ENCODE peak calls at places on chromosomes 5 and 9, in six cellular contexts. K, F, R, D, H and L are unnamed samples. For H3K9me3, the result is how much of the 10 kb centered on the place peaks cover.

GRCh38 chr9:136626740-136627642 is 35.7 kb upstream of the EGFL7 start:
- DNase-seq in F (peak), D (no peak), H (no peak), R (no peak), K (no peak), L (no peak)

GRCh38 chr5:139848508-139849100 is 53.0 kb downstream of the PSD2 start:
- DNase-seq in D (peak), R (peak), F (peak), K (no peak), H (no peak), L (no peak)

GRCh38 chr5:34503379-34504346 is 152.5 kb upstream of the RAI14 start:
- DNase-seq in H (no peak), F (no peak), D (no peak), K (no peak), R (no peak), L (no peak)

GRCh38 chr9:88531920-88532319 is 3.1 kb upstream of the NXNL2 start:
- DNase-seq in R (peak), H (no peak), D (no peak), K (no peak), F (no peak), L (peak)

GRCh38 chr9:127583605-127584053 is 28.4 kb upstream of the STXBP1 start:
- DNase-seq in D (peak), R (no peak), H (peak), F (no peak), K (peak), L (no peak)

GRCh38 chr9:127179633-127180401 is 57.4 kb upstream of the ANGPTL2 start:
- DNase-seq in H (no peak), R (peak), D (no peak), K (no peak), F (no peak), L (no peak)

GRCh38 chr9:130236436-130236985 is 29.0 kb upstream of the HMCN2 start:
- DNase-seq in K (no peak), D (no peak), R (no peak), F (no peak), H (peak), L (no peak)

GRCh38 chr5:134525687-134526482 is 415 bp downstream of the JADE2 start:
- DNase-seq in K (peak), H (peak), D (peak), R (peak), F (peak), L (peak)

GRCh38 chr9:22244141-22245011 is 202.2 kb upstream of the DMRTA1 start:
- DNase-seq in F (no peak), H (peak), D (peak), K (peak), R (peak), L (no peak)

GRCh38 chr5:138611295-138612220 is 36.4 kb upstream of the HSPA9 start:
- DNase-seq in R (peak), K (no peak), D (peak), H (peak), F (peak), L (no peak)

GRCh38 chr9:114775981-114776380 is 29.9 kb downstream of the TNFSF15 start:
- DNase-seq in F (no peak), D (no peak), K (no peak), H (no peak), R (no peak), L (no peak)

GRCh38 chr5:37739817-37740261 is 100.0 kb downstream of the GDNF start:
- DNase-seq in F (no peak), K (peak), D (no peak), R (no peak), H (peak), L (no peak)

GRCh38 chr9:131712151-131712716 is 27.6 kb downstream of the RAPGEF1 start:
- DNase-seq in F (no peak), D (no peak), H (no peak), R (no peak), K (no peak), L (no peak)

GRCh38 chr5:107853031-107853430 is 182.3 kb upstream of the EFNA5 start:
- DNase-seq in F (no peak), K (no peak), R (no peak), D (peak), H (no peak), L (no peak)

GRCh38 chr9:68852941-68853340 is 147.9 kb downstream of the PIP5K1B start:
- DNase-seq in D (no peak), R (no peak), H (no peak), F (no peak), K (no peak), L (no peak)

GRCh38 chr9:131618785-131619184 is 73.5 kb downstream of the PRRT1B start:
- DNase-seq in H (no peak), D (no peak), F (no peak), K (no peak), R (no peak), L (no peak)

GRCh38 chr5:118794281-118794680 is 194.1 kb downstream of the DTWD2 start:
- DNase-seq in H (no peak), K (no peak), R (no peak), D (peak), F (no peak), L (no peak)

GRCh38 chr9:134204041-134204440 is 39.7 kb upstream of the RNU6ATAC start:
- DNase-seq in D (no peak), R (no peak), H (no peak), F (no peak), K (no peak), L (no peak)

GRCh38 chr5:172886974-172887491 is 53.0 kb downstream of the ERGIC1 start:
- DNase-seq in R (no peak), D (peak), H (peak), K (peak), F (no peak), L (no peak)

GRCh38 chr5:9013147-9013546 is 532.7 kb downstream of the SEMA5A start:
- DNase-seq in R (no peak), K (no peak), H (no peak), D (no peak), F (no peak), L (no peak)

GRCh38 chr9:113955076-113955752 is 79.1 kb downstream of the ZNF618 start:
- DNase-seq in R (no peak), F (no peak), H (peak), K (peak), D (no peak), L (no peak)

GRCh38 chr9:136728548-136729123 is 14.1 kb downstream of the LCN10 start:
- DNase-seq in D (peak), F (peak), K (peak), H (peak), R (peak), L (no peak)

GRCh38 chr5:149337746-149338145 is 7.6 kb upstream of the GRPEL2 start:
- DNase-seq in F (no peak), H (no peak), K (no peak), R (no peak), D (no peak), L (no peak)

GRCh38 chr5:179080724-179081123 is 20.6 kb downstream of the ZNF354C start:
- DNase-seq in R (no peak), D (no peak), K (no peak), H (no peak), F (no peak), L (no peak)
- H3K9me3 ChIP-seq in R (half or more), D (under half), K (half or more), H (half or more), F (half or more), L (under half)

GRCh38 chr9:124042168-124042775 is 30.7 kb downstream of the LHX2 start:
- DNase-seq in F (no peak), R (no peak), K (no peak), D (no peak), H (no peak), L (no peak)

GRCh38 chr9:124040186-124040920 is 28.8 kb downstream of the LHX2 start:
- DNase-seq in F (no peak), H (peak), R (no peak), D (peak), K (peak), L (no peak)

GRCh38 chr9:124041817-124042116 is 30.2 kb downstream of the LHX2 start:
- DNase-seq in K (no peak), D (no peak), R (no peak), F (no peak), H (no peak), L (no peak)

GRCh38 chr9:124038790-124039633 is 27.4 kb downstream of the LHX2 start:
- DNase-seq in D (no peak), F (no peak), K (no peak), R (no peak), H (no peak), L (no peak)

DNA sequence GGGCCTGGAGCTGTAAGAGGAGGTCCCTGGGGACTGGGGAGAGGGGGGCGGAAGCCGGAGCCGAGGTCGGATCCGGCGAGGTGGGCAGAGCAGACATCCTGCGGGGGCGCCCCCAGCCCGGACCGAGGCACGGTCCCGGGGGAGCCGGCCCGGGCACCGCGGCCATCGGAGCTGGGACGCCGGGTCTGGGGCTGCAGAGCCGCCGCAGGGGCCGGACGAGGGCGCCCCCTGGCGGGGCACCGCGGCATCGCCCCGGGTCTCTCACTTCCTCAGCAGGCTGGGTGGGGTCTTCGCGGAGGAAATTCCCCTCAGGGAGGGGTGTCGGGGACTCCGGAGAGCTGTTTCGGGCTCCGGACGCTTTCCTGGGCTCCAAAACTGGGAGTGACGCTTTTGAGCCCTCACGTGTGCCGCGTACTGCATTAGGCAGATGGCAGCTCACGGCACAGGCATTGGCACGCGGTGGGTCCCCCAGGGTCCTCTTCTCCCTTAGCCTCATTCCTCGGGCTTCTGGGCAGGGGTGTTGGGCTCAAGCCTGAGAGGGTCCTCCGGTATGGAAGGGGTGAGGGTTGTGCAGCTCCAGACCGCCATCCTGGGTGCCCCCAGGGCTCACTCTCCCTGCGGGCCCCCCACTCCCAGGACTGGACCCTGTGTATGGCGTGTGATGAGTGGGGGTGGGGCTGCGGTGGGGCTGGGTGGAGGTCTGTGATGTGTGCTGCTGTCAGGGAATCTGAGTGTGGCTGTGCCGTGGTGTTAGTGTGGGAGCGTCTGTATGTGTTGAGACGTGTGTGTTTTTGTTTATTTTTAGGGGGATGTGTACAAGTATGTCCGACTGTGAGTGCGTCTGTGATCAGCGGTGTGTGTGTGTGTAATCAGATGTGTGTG is 29.6 kb downstream of the LHX2 start:
- DNase-seq in F (peak), H (no peak), D (peak), K (no peak), R (peak), L (no peak)
- H3K18ac ChIP-seq in F (peak), H (peak), D (no peak), K (no peak), R (peak), L (peak)

GRCh38 chr5:157651623-157652376 is 438 bp downstream of the SOX30 start:
- DNase-seq in R (peak), F (peak), D (peak), K (no peak), H (peak), L (peak)

GRCh38 chr5:157652377-157652692 is at the start of gene SOX30:
- DNase-seq in K (no peak), R (no peak), D (peak), H (no peak), F (no peak), L (no peak)

GRCh38 chr5:157659886-157660660 is 7.8 kb upstream of the SOX30 start:
- DNase-seq in H (no peak), R (no peak), F (no peak), D (no peak), K (no peak), L (no peak)

DNA sequence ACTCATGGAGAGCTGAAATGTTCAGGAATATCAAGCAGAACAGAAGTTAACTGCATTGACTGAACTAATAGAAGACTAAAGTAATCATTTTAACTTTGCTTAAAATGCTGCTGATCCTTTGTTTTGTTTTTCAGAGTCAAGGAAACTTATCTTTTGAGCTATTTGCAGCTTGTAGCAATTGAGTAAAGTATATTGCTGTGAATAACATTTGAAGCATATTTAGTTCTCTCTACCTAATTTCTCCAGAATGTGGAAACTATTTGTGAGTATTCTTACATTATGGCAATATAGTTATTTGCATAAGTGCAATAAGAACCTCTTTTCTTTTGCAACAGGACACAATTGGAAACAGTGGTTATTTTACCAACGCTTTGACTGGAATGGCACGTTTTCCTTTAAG is 5.3 kb upstream of the SOX30 start:
- DNase-seq in F (no peak), H (no peak), D (no peak), R (no peak), K (no peak), L (no peak)
- H3K9me3 ChIP-seq in F (under half), H (under half), D (under half), R (under half), K (under half), L (under half)

GRCh38 chr5:32275421-32275765 is 37.3 kb downstream of the MTMR12 start:
- DNase-seq in H (peak), R (no peak), K (no peak), D (no peak), F (no peak), L (no peak)
- H3K18ac ChIP-seq in H (peak), R (peak), K (no peak), D (no peak), F (peak), L (no peak)

GRCh38 chr5:126982926-126983873 is 47.2 kb downstream of the MARCHF3 start:
- DNase-seq in F (no peak), H (no peak), K (no peak), D (no peak), R (no peak), L (no peak)
- H3K9me3 ChIP-seq in F (under half), H (under half), K (under half), D (under half), R (under half), L (under half)